ENCODE peak calls at places on chromosomes 5 and 9, in eight cellular contexts. L is prostate gland, D is sigmoid colon, N is A549, I is tibial nerve, M is body of pancreas, Y is uterus, F is spleen. E is an unnamed sample.

GRCh38 chr9:84782228-84782866 is 112.8 kb downstream of the NTRK2 start:
- DNase-seq in L (no peak), D (no peak), N (no peak), I (no peak), M (no peak), Y (no peak), F (no peak), E (peak)

GRCh38 chr9:124661184-124661755 is 109.8 kb downstream of the NR6A1 start:
- DNase-seq in L (no peak), D (no peak), N (no peak), I (no peak), M (no peak), Y (no peak), F (no peak), E (peak)

GRCh38 chr9:3578786-3579185 is 53.0 kb upstream of the RFX3 start:
- DNase-seq in L (no peak), D (no peak), N (no peak), I (no peak), M (no peak), Y (no peak), F (no peak), E (peak)

GRCh38 chr5:124583469-124584350 is 162.7 kb downstream of the ZNF608 start:
- DNase-seq in L (no peak), D (no peak), N (peak), I (no peak), M (no peak), Y (no peak), F (no peak), E (peak)

GRCh38 chr9:123640792-123641222 is 284.8 kb downstream of the CRB2 start:
- DNase-seq in L (no peak), D (no peak), N (no peak), I (no peak), M (no peak), Y (no peak), F (no peak), E (no peak)

GRCh38 chr9:32625320-32625719 is 10.1 kb downstream of the TAF1L start:
- DNase-seq in L (no peak), D (no peak), N (no peak), I (no peak), M (no peak), Y (no peak), F (no peak), E (no peak)

GRCh38 chr5:35741126-35741711 is 115.5 kb upstream of the IL7R start:
- DNase-seq in L (peak), D (no peak), N (no peak), I (no peak), M (no peak), Y (no peak), F (no peak), E (no peak)

GRCh38 chr9:69207503-69207902 is 33.4 kb downstream of the TJP2 start:
- DNase-seq in L (no peak), D (no peak), N (no peak), I (no peak), M (no peak), Y (no peak), F (no peak), E (peak)

GRCh38 chr9:85927077-85927476 is 13.9 kb upstream of the NAA35 start:
- DNase-seq in L (no peak), D (no peak), N (no peak), I (no peak), M (no peak), Y (no peak), F (no peak), E (no peak)

GRCh38 chr5:138105709-138106108 is 21.9 kb downstream of the WNT8A start:
- DNase-seq in L (no peak), D (no peak), N (no peak), I (no peak), M (no peak), Y (no peak), F (no peak), E (no peak)

GRCh38 chr5:74028976-74029375 is 403.0 kb downstream of the ARHGEF28 start:
- DNase-seq in L (no peak), D (no peak), N (no peak), I (no peak), M (no peak), Y (no peak), F (no peak), E (no peak)

GRCh38 chr9:70197384-70198039 is 61.3 kb upstream of the SMC5 start:
- DNase-seq in L (no peak), D (no peak), N (no peak), I (no peak), M (no peak), Y (no peak), F (no peak), E (no peak)

GRCh38 chr9:14096182-14096922 is 217.6 kb downstream of the NFIB start:
- DNase-seq in L (peak), D (no peak), N (peak), I (no peak), M (peak), Y (peak), F (no peak), E (no peak)

GRCh38 chr5:154860123-154860522 is 1.7 kb downstream of the CNOT8 start:
- DNase-seq in L (no peak), D (peak), N (no peak), I (no peak), M (no peak), Y (no peak), F (no peak), E (peak)

GRCh38 chr9:38201844-38202243 is 132.8 kb upstream of the SHB start:
- DNase-seq in L (no peak), D (no peak), N (no peak), I (no peak), M (no peak), Y (no peak), F (no peak), E (no peak)

GRCh38 chr5:150138551-150139265 is 16.9 kb downstream of the PDGFRB start:
- DNase-seq in L (peak), D (no peak), N (no peak), I (peak), M (no peak), Y (peak), F (no peak), E (no peak)

GRCh38 chr9:110006657-110007056 is 201.3 kb downstream of the C9orf152 start:
- DNase-seq in L (no peak), D (no peak), N (no peak), I (no peak), M (no peak), Y (no peak), F (no peak), E (no peak)

GRCh38 chr5:140408750-140409241 is 7.2 kb downstream of the ANKHD1 start:
- DNase-seq in L (no peak), D (no peak), N (no peak), I (no peak), M (no peak), Y (no peak), F (no peak), E (no peak)

GRCh38 chr5:132008961-132009680 is 2.3 kb downstream of the ACSL6 start:
- DNase-seq in L (no peak), D (peak), N (no peak), I (no peak), M (peak), Y (peak), F (peak), E (no peak)

GRCh38 chr5:1570975-1571374 is 47.2 kb upstream of the LPCAT1 start:
- DNase-seq in L (no peak), D (no peak), N (no peak), I (no peak), M (no peak), Y (no peak), F (no peak), E (no peak)

GRCh38 chr5:180250329-180250728 is 41.3 kb upstream of the RASGEF1C start:
- DNase-seq in L (no peak), D (no peak), N (no peak), I (no peak), M (no peak), Y (no peak), F (no peak), E (no peak)

GRCh38 chr5:52774005-52774410 is 13.7 kb upstream of the ITGA1 start:
- DNase-seq in L (no peak), D (no peak), N (no peak), I (no peak), M (no peak), Y (no peak), F (no peak), E (no peak)

GRCh38 chr5:7546555-7546954 is 150.6 kb downstream of the ADCY2 start:
- DNase-seq in L (no peak), D (no peak), N (no peak), I (no peak), M (no peak), Y (no peak), F (no peak), E (no peak)

GRCh38 chr5:65061250-65061973 is 292.7 kb downstream of the CWC27 start:
- DNase-seq in L (no peak), D (no peak), N (no peak), I (no peak), M (no peak), Y (no peak), F (peak), E (no peak)

GRCh38 chr5:170644501-170644900 is 139.0 kb upstream of the GABRP start:
- DNase-seq in L (no peak), D (peak), N (no peak), I (no peak), M (no peak), Y (no peak), F (peak), E (no peak)

GRCh38 chr5:56693220-56693579 is 122.1 kb upstream of the MAP3K1 start:
- DNase-seq in L (no peak), D (no peak), N (no peak), I (no peak), M (no peak), Y (no peak), F (no peak), E (no peak)

GRCh38 chr5:150043657-150044333 is 42.6 kb downstream of the CSF1R start:
- DNase-seq in L (no peak), D (no peak), N (no peak), I (no peak), M (no peak), Y (no peak), F (no peak), E (no peak)

GRCh38 chr5:150428106-150428876 is 15.6 kb upstream of the CD74 start:
- DNase-seq in L (no peak), D (peak), N (no peak), I (peak), M (peak), Y (peak), F (peak), E (no peak)

GRCh38 chr9:121529237-121529987 is 29.8 kb upstream of the GGTA1 start:
- DNase-seq in L (peak), D (peak), N (no peak), I (peak), M (peak), Y (peak), F (peak), E (no peak)

GRCh38 chr5:88661870-88662207 is 221.1 kb downstream of the MEF2C start:
- DNase-seq in L (no peak), D (no peak), N (no peak), I (no peak), M (no peak), Y (no peak), F (no peak), E (no peak)

GRCh38 chr5:52811067-52811749 is 23.5 kb downstream of the ITGA1 start:
- DNase-seq in L (no peak), D (peak), N (no peak), I (no peak), M (no peak), Y (no peak), F (no peak), E (no peak)

GRCh38 chr9:114227288-114228033 is 72.1 kb downstream of the COL27A1 start:
- DNase-seq in L (no peak), D (no peak), N (no peak), I (no peak), M (no peak), Y (no peak), F (no peak), E (no peak)

GRCh38 chr5:179783128-179783527 is 10.7 kb upstream of the LTC4S start:
- DNase-seq in L (no peak), D (peak), N (no peak), I (no peak), M (no peak), Y (no peak), F (peak), E (no peak)

GRCh38 chr5:160269017-160269416 is 39.7 kb downstream of the FABP6 start:
- DNase-seq in L (peak), D (peak), N (no peak), I (peak), M (peak), Y (peak), F (peak), E (peak)

GRCh38 chr9:134325813-134326753 is at the start of gene RXRA:
- DNase-seq in L (peak), D (peak), N (peak), I (peak), M (peak), Y (peak), F (peak), E (peak)

GRCh38 chr9:133226219-133227171 is 17.4 kb upstream of the OBP2B start:
- DNase-seq in L (no peak), D (peak), N (no peak), I (no peak), M (no peak), Y (no peak), F (peak), E (no peak)

GRCh38 chr5:126449751-126450271 is 26.6 kb downstream of the GRAMD2B start:
- DNase-seq in L (no peak), D (no peak), N (no peak), I (no peak), M (no peak), Y (peak), F (no peak), E (no peak)
- TF ChIP-seq POLR2A in L (no peak), D (no peak), N (no peak), I (no peak), M (no peak), Y (no peak), F (peak), E (peak)

DNA sequence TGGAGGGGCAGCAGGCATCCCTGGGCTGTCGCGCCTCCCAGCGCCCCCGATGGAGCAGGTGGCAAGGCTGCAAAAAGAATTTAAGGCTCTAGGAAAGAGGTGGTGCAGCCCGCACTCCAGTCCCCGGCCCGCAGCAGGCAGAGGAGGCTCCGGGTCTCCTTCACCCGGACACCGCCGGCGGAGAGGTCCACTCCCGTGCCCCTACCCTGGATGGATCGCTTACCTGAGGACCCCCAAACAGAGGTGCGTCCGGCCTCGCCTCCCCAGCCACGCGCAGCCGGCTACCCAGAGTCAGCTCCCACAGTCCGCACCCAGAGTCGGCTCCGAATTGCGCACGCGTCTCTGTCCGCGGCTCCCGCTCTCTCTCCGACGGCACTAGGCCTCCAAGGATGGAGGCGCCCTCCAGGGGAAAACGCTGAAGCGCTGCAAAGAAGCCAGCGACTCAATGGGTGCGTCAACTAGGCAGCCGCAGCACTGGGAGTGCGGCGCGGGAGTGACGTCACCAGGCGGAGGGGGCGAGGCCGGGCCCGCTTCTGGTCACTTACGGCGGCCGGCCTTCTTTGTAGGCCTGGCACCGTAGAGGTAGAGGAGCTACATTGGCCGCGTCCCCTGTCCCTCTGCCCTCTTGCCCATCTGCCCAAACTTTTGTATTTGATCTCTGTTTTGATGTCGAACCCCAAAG is at the start of gene ELP1:
- DNase-seq in L (peak), D (peak), N (peak), I (peak), M (peak), Y (peak), F (peak), E (peak)
- TF ChIP-seq POLR2A in L (peak), D (peak), N (peak), I (peak), M (peak), Y (peak), F (no peak), E (peak)

GRCh38 chr9:136567651-136568287 is 21.9 kb upstream of the NOTCH1 start:
- DNase-seq in L (peak), D (peak), N (peak), I (peak), M (peak), Y (peak), F (no peak), E (no peak)
- TF ChIP-seq POLR2A in L (no peak), D (no peak), N (no peak), I (no peak), M (no peak), Y (no peak), F (no peak), E (no peak)

GRCh38 chr9:101432171-101432570 is 3.4 kb downstream of the ALDOB start:
- DNase-seq in L (no peak), D (no peak), N (no peak), I (no peak), M (no peak), Y (no peak), F (no peak), E (no peak)

GRCh38 chr9:101435601-101436079 is at the start of gene ALDOB:
- DNase-seq in L (no peak), D (no peak), N (no peak), I (no peak), M (no peak), Y (no peak), F (no peak), E (no peak)

GRCh38 chr9:101429736-101430135 is 5.8 kb downstream of the ALDOB start:
- DNase-seq in L (no peak), D (no peak), N (no peak), I (no peak), M (no peak), Y (no peak), F (no peak), E (no peak)

GRCh38 chr9:101434990-101435389 is 584 bp downstream of the ALDOB start:
- DNase-seq in L (no peak), D (no peak), N (no peak), I (no peak), M (no peak), Y (no peak), F (no peak), E (no peak)

GRCh38 chr9:101433229-101433628 is 2.3 kb downstream of the ALDOB start:
- DNase-seq in L (no peak), D (no peak), N (no peak), I (no peak), M (no peak), Y (no peak), F (no peak), E (no peak)
- TF ChIP-seq POLR2A in L (no peak), D (no peak), N (no peak), I (no peak), M (no peak), Y (no peak), F (no peak), E (no peak)

GRCh38 chr5:59275537-59276276 is 617.8 kb downstream of the PDE4D start:
- DNase-seq in L (peak), D (peak), N (no peak), I (peak), M (peak), Y (peak), F (no peak), E (peak)
- TF ChIP-seq POLR2A in L (no peak), D (no peak), N (no peak), I (no peak), M (peak), Y (no peak), F (no peak), E (no peak)

GRCh38 chr9:136722093-136722968 is 10.0 kb downstream of the DIPK1B start:
- DNase-seq in L (no peak), D (no peak), N (no peak), I (no peak), M (no peak), Y (no peak), F (no peak), E (no peak)
- TF ChIP-seq POLR2A in L (no peak), D (no peak), N (no peak), I (no peak), M (no peak), Y (no peak), F (no peak), E (no peak)